ENCODE peak calls at places on chromosomes 4 and X, in seven cellular contexts. I, G, Y, K, O, L and Z are unnamed samples.

GRCh38 chr4:930827-931193 is 1.3 kb downstream of the GAK start:
- DNase-seq in I (no peak), G (no peak), Y (peak; percentile 13), K (no peak), O (no peak), L (no peak), Z (no peak)

GRCh38 chrX:107483976-107484726 is 34.7 kb downstream of the FRMPD3 start:
- DNase-seq in I (no peak), G (peak; percentile 49), Y (no peak), K (no peak), O (no peak), L (peak; percentile 83), Z (no peak)

GRCh38 chrX:136525738-136526606 is 6.0 kb upstream of the VGLL1 start:
- DNase-seq in I (no peak), G (peak; percentile 59), Y (no peak), K (peak; percentile 8), O (no peak), L (peak; percentile 81), Z (no peak)

GRCh38 chr4:118361192-118361591 is 8.4 kb upstream of the PRSS12 start:
- DNase-seq in I (no peak), G (no peak), Y (no peak), K (no peak), O (no peak), L (no peak), Z (no peak)

GRCh38 chrX:152926279-152926678 is 28.4 kb downstream of the ZNF185 start:
- DNase-seq in I (peak; percentile 70), G (peak; percentile 71), Y (no peak), K (peak; percentile 75), O (peak; percentile 40), L (peak; percentile 65), Z (no peak)

GRCh38 chr4:67204441-67204840 is 340.9 kb downstream of the CENPC start:
- DNase-seq in I (no peak), G (no peak), Y (no peak), K (no peak), O (no peak), L (no peak), Z (no peak)

GRCh38 chr4:7027284-7027683 is 15.9 kb upstream of the TADA2B start:
- DNase-seq in I (no peak), G (no peak), Y (no peak), K (no peak), O (no peak), L (no peak), Z (no peak)

GRCh38 chrX:2583194-2584162 is 82.7 kb upstream of the DHRSX start:
- DNase-seq in I (no peak), G (no peak), Y (no peak), K (no peak), O (peak; percentile 11), L (no peak), Z (no peak)

GRCh38 chr4:169774466-169775445 is 17.0 kb upstream of the HPF1 start:
- DNase-seq in I (no peak), G (peak; percentile 8), Y (no peak), K (no peak), O (peak; percentile 47), L (peak; percentile 41), Z (no peak)

GRCh38 chr4:83582289-83582756 is 46.4 kb downstream of the GPAT3 start:
- DNase-seq in I (no peak), G (peak; percentile 9), Y (no peak), K (no peak), O (no peak), L (no peak), Z (no peak)

GRCh38 chr4:123364906-123365305 is 31.7 kb upstream of the SPRY1 start:
- DNase-seq in I (no peak), G (no peak), Y (no peak), K (no peak), O (no peak), L (no peak), Z (no peak)

GRCh38 chr4:169315530-169316306 is 45.0 kb upstream of the SH3RF1 start:
- DNase-seq in I (no peak), G (peak; percentile 35), Y (no peak), K (no peak), O (no peak), L (no peak), Z (no peak)

GRCh38 chrX:43860646-43861370 is 21.4 kb downstream of the MAOB start:
- DNase-seq in I (no peak), G (no peak), Y (no peak), K (peak; percentile 12), O (no peak), L (no peak), Z (no peak)

GRCh38 chrX:13293700-13294099 is 26.2 kb downstream of the ATXN3L start:
- DNase-seq in I (no peak), G (peak; percentile 8), Y (no peak), K (no peak), O (no peak), L (no peak), Z (no peak)

DNA sequence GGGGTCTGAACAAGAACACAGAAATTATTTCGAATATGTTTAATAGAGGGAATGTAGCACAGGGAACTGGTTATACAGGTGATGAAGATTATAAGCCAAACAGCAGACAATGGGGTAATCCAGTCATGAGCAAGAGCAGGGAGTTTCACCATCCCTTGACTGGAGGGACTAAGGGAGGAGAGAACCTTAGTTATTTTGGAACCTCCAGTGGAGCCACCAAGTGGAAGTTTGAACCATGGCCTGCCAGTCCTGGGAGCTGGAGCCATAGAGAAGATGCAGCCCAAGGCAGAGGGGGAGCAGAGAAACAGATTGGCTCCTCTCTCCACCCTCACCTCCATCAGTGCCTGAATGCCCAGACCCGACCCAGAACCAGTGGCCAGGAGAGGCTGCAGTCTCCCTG is 264.6 kb upstream of the RASGEF1B start:
- DNase-seq in I (no peak), G (no peak), Y (no peak), K (no peak), O (no peak), L (no peak), Z (no peak)
- TF ChIP-seq CTCF in I (no peak), G (no peak), Y (no peak), K (no peak), O (no peak), L (no peak), Z (no peak)

GRCh38 chr4:32145987-32146386 is 1425.8 kb downstream of the PCDH7 start:
- DNase-seq in I (no peak), G (no peak), Y (no peak), K (no peak), O (no peak), L (no peak), Z (no peak)
- TF ChIP-seq CTCF in I (no peak), G (no peak), Y (no peak), K (no peak), O (no peak), L (no peak), Z (no peak)

DNA sequence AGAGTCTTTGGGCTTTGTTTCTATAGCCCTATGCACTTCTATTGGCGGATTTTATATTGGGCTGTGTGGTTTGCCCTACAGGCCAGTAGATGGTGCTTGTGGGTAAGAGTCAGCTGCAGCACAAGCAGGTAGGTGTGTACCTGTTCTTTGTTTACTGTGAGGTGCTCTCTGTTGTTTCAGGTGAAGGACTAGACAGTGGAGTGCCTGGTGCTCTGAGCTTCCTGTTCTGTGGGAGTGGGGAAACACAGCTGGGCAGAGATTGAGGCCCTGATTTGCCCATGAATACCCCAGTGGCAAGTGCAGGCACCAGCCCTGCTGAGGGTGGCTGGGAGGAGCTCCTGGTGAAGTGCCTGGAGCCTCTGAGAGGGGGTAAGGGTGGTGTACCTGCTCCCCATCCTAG is 26.3 kb upstream of the UCP1 start:
- DNase-seq in I (no peak), G (peak; percentile 60), Y (no peak), K (peak; percentile 25), O (peak; percentile 47), L (no peak), Z (no peak)
- TF ChIP-seq CTCF in I (peak; percentile 44), G (peak; percentile 56), Y (peak; percentile 55), K (peak; percentile 51), O (peak; percentile 62), L (no peak), Z (peak; percentile 53)

DNA sequence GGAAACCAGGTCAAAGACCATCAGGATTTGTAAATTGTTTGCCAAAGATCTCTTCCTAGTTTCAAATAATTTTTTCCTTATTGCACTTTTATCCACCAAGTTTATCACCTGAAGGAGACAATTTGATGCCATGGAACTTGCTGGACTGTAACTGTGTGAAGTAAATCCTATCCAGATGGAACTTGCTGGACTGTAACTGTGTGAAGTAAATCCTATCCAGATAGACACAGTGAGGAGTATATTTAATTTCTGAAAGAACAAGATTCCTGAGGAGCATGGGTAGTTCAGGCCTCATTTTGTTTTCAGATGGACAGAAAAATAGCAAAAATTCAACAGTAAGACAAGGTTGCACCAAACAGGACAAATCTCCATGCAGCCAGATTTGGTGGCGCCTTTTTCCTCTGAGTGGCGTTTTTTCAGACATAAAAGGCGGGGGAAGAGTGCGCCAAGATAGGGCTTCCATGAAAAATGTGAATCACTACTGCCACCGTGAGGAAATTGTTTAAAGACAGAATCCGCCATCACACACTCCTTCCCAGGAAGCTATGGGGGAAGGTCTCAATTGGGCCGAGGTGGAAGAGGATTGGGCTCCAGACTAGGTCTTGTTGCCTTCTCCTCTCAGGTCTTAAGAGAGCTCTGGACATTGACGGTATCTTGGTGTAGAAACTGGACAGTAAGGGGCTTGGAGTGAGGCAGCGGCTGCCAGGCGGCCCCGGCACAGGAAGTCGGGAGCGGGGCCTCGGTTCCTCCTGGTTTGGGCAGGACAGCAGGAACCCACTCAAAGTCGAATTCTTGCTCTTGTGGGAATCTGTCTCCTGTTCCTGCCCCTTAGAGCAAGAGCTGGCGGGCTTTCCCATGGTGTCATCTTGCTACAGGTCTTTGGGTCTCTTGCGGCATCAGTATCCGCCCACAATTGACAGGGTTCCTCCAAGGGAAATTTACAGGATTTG is 234.7 kb downstream of the OR13H1 start:
- DNase-seq in I (no peak), G (no peak), Y (no peak), K (peak; percentile 46), O (peak; percentile 86), L (peak; percentile 66), Z (no peak)
- TF ChIP-seq CTCF in I (no peak), G (no peak), Y (no peak), K (peak; percentile 53), O (no peak), L (peak; percentile 53), Z (no peak)

GRCh38 chrX:121479406-121479805 is 432.0 kb downstream of the GLUD2 start:
- DNase-seq in I (no peak), G (no peak), Y (no peak), K (no peak), O (no peak), L (no peak), Z (no peak)
- TF ChIP-seq CTCF in I (peak; percentile 19), G (no peak), Y (no peak), K (no peak), O (no peak), L (no peak), Z (no peak)

DNA sequence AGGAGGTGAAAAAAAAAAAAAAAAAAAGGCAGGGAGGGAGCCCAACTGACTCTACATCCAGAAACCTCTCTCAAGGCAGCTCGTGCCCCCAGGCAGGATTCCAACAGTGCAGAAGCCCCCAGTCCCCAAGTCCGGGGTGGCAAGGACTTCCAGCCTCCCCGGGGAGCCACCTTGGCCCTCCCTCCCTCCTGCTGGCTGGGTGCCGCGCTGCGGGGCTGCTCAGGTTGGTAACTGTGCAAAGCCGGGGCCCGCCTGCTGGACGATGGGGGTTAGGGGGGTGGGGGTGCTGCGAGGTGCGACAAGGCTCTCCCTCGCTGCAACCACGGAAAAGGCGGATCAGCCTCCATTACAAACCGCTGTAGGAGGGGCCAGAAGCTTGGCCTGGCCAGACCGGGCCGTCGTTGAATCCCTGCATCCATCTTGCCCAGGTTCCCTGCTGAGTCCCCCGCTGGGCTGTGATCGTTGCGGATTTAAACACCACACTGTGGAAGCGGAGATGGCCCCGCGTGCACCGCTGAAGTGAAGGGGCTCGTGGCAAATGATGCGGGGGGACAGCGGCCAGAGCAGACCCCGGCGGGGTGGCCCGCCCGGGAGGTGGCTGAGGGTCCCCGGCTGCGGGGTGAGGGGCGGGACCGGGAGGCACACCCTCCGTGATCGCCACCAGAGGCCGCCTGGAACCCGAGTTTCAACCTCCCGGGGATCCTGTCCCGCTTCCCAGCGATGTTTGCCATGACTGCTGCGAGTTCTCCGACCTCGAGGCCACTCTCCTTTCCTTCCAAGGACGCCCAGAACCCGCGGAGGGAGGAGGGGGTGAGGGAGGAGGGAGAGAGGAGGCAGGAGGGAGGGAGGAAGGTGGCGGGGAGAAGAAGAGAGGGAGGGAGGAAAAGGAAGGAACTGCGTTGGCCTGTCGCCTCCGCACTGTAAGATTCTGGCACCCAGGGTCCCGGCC is 58.0 kb upstream of the DDX3X start:
- DNase-seq in I (peak; percentile 68), G (peak; percentile 76), Y (peak; percentile 83), K (peak; percentile 84), O (peak; percentile 53), L (peak; percentile 84), Z (peak; percentile 74)
- TF ChIP-seq CTCF in I (peak; percentile 65), G (peak; percentile 57), Y (peak; percentile 55), K (peak; percentile 60), O (no peak), L (no peak), Z (peak; percentile 66)